ENCODE peak calls at places on chromosomes 6 and 20, in eight cellular contexts. F is psoas muscle, J is aorta, C is spleen, W is esophagus squamous epithelium, X is SJSA1, O is right lobe of liver, U is lower lobe of right lung. A is an unnamed sample. For H3K4me1, the result is how much of the 10 kb centered on the place peaks cover.

GRCh38 chr6:66558189-66558588 is 851.2 kb upstream of the EYS start:
- DNase-seq in W (no peak), C (no peak), U (no peak), X (no peak), O (no peak), J (no peak), F (no peak), A (no peak)

GRCh38 chr20:49870261-49870660 is 45.1 kb downstream of the SPATA2 start:
- DNase-seq in J (no peak), C (peak), U (no peak), O (no peak), X (no peak), F (no peak), W (no peak), A (no peak)

GRCh38 chr6:157455731-157456523 is 74.9 kb downstream of the ZDHHC14 start:
- DNase-seq in X (no peak), C (no peak), J (no peak), O (no peak), F (no peak), U (no peak), W (no peak), A (no peak)

GRCh38 chr20:17809714-17810631 is 110.2 kb downstream of the BANF2 start:
- DNase-seq in U (no peak), F (no peak), X (peak), J (no peak), W (no peak), C (no peak), O (peak), A (no peak)

GRCh38 chr20:51678041-51678697 is 90.0 kb downstream of the ATP9A start:
- DNase-seq in U (no peak), O (no peak), X (no peak), W (no peak), F (no peak), J (no peak), C (no peak), A (no peak)

GRCh38 chr20:38947931-38948362 is 14.2 kb upstream of the DHX35 start:
- DNase-seq in J (no peak), O (no peak), C (no peak), X (no peak), W (no peak), U (no peak), F (no peak), A (no peak)

GRCh38 chr6:156564807-156565149 is 212.4 kb upstream of the ARID1B start:
- DNase-seq in U (no peak), J (no peak), O (no peak), X (no peak), F (no peak), C (no peak), W (no peak), A (no peak)

GRCh38 chr20:258963-259362 is 1.4 kb downstream of the DEFB132 start:
- DNase-seq in C (no peak), O (no peak), U (no peak), W (no peak), J (no peak), X (peak), F (no peak), A (no peak)

GRCh38 chr6:23267651-23268050 is 698.3 kb downstream of the HDGFL1 start:
- DNase-seq in O (no peak), J (no peak), F (no peak), W (no peak), X (no peak), U (no peak), C (no peak), A (no peak)

GRCh38 chr6:79538481-79538971 is 1.3 kb upstream of the LCA5 start:
- DNase-seq in O (no peak), X (peak), U (no peak), W (no peak), C (no peak), F (no peak), J (no peak), A (no peak)

GRCh38 chr6:130981409-130981808 is 81.6 kb downstream of the EPB41L2 start:
- DNase-seq in J (no peak), C (no peak), U (no peak), W (no peak), F (no peak), X (no peak), O (no peak), A (no peak)

GRCh38 chr20:64223526-64224067 is 32.0 kb upstream of the PCMTD2 start:
- DNase-seq in W (no peak), F (no peak), U (no peak), J (no peak), O (no peak), X (no peak), C (no peak), A (no peak)

GRCh38 chr20:64220420-64220819 is 35.1 kb upstream of the PCMTD2 start:
- DNase-seq in U (no peak), J (no peak), O (no peak), W (no peak), X (no peak), F (no peak), C (no peak), A (no peak)

GRCh38 chr20:33013701-33014326 is 6.3 kb downstream of the BPIFB2 start:
- DNase-seq in X (no peak), W (no peak), C (peak), U (no peak), J (no peak), O (no peak), F (no peak), A (no peak)

GRCh38 chr20:33010674-33011449 is 3.4 kb downstream of the BPIFB2 start:
- DNase-seq in X (no peak), J (no peak), W (no peak), C (peak), O (no peak), U (no peak), F (no peak), A (no peak)

GRCh38 chr20:33014336-33015113 is 7.0 kb downstream of the BPIFB2 start:
- DNase-seq in U (no peak), X (no peak), W (no peak), C (peak), J (no peak), O (no peak), F (no peak), A (no peak)

GRCh38 chr20:33010133-33010504 is 2.6 kb downstream of the BPIFB2 start:
- DNase-seq in X (no peak), F (no peak), W (no peak), U (no peak), J (no peak), C (peak), O (no peak), A (no peak)

GRCh38 chr20:33012327-33013189 is 5.1 kb downstream of the BPIFB2 start:
- DNase-seq in F (no peak), U (no peak), W (no peak), X (no peak), C (peak), O (no peak), J (no peak), A (no peak)
- H3K27ac ChIP-seq in F (no peak), U (no peak), W (no peak), X (no peak), C (no peak), O (no peak), J (no peak), A (no peak)

DNA sequence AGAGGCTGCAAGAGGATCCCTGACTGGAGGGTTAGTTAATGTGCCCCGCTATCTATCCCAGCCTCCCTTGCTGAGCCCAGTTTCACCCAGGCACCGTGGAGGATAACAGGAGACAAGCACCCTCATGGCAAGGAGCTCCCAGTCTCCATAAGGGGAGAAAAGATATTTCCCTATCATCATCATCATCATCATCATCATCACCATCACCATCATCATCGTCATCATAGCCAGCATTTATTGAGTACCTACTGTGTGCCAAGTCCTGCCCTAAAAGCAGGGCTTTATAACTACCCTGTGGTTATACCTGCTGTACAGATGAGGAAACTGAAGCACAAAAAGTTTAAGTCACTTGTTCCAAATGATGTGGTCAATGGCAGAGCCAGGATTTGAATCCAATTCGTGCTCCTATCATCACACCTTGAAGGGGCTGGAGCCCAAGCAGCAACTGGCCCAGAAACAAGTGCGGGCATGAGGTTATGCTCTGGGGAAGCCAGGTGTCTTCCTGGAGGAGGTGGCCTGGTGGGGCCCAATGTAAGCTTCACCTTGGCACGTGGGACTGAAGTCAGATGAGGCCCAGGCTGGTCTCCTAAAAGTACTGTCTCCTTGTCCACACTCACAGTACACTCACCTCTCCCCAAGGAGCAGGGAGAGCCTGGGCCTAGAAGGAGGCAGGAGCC is 10.0 kb downstream of the GLP1R start:
- DNase-seq in J (no peak), W (no peak), X (no peak), O (no peak), C (peak), F (no peak), U (no peak), A (no peak)
- H3K4me1 ChIP-seq in J (under half), W (under half), X (under half), O (under half), C (under half), F (under half), U (under half), A (under half)

DNA sequence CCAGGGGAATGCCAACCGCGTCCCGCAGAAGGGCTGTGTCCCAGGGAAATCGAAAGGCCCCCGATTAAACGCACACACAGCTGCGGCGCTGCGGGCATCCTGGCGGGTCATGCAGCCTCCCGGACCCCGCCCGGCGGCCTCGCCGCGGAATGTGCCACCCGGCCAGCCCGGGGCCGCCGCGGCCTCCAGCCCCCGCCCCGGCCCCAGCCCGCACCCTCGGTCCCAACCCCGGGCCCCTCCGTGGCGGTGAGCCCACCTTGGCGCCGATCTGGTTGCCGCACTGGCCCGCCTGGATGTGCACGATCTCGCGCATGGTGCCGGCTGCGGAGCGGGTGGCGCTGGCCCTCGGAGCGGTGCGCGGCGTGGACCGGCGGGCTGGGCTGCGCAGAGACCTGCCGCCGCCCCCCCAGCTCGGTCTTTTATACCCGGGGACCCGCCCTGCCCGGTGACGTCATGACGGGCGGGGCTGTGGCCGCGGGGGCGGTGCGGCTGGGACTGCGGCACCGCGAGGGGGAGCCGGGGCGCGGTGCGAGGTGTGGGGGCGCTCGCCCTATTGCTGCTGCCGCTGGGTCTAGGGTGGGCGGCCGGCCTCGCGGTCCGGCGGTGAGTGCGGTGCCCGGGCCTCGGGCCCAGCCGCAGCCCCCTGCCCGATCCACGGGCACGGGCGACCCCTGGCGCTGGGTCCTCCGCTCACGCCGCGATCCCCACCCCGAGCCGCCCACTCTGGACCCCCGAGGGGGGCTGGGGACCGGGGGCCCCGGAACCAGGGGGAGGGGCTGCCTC is at the start of gene TUBB2A:
- DNase-seq in C (peak), O (peak), J (peak), X (peak), W (peak), U (peak), F (peak), A (no peak)
- H3K4me3 ChIP-seq in C (peak), O (peak), J (peak), X (peak), W (peak), U (peak), F (peak), A (peak)

GRCh38 chr6:52022675-52023074 is 64.7 kb downstream of the PKHD1 start:
- DNase-seq in U (no peak), J (no peak), O (no peak), F (no peak), C (no peak), X (no peak), W (no peak), A (no peak)
- H3K27ac ChIP-seq in U (no peak), J (no peak), O (no peak), F (no peak), C (no peak), X (no peak), W (no peak), A (no peak)

DNA sequence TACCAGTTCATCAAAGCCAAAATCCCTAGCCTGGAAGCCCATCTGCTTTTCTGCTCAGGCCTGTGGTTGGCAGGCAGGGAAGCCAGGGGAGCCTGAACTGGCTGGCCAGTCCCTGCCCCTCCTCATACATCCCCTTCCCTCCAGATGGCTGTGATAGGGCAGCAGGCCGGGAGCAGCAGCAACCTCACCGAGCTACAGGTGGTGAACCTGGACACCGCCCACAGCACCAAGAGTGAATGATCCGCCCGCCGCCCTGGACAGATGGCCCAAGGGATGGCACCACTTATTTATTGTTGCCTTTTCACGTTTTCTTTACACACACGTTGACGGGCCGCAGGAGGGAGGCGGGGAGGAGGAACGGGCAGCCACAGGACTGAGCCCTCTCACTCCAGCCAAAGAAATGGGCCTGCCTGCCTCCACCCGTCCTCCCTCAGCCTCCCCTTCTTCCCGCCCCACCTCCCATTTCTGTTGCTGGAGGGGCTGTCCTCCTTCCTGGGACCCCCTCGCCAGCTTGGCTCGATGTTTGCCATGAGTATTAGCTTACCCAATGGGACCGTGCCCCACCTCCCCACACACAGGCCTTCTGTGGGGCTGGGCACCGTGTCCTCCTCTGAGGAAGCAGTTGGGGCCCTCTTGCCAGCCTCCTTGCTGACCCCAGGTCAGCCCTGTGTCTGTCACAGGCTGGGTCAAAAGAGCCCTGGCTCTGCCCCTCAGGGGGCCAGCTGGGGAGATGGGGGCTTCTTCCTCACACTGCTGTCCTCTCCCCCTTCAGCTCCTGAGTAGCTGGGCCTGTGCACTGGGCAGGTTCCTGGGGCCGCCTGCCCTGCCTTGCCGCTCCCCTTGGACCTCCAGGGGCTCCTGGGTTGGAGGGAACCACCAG is 2.8 kb upstream of the CUL9 start:
- DNase-seq in X (no peak), C (no peak), O (no peak), U (no peak), W (no peak), F (no peak), J (no peak), A (no peak)
- H3K4me1 ChIP-seq in X (under half), C (half or more), O (under half), U (under half), W (under half), F (under half), J (under half), A (under half)

GRCh38 chr6:31173406-31173805 is 2.9 kb upstream of the POU5F1 start:
- DNase-seq in W (no peak), O (no peak), F (no peak), C (no peak), X (no peak), J (no peak), U (no peak), A (no peak)
- H3K4me3 ChIP-seq in W (no peak), O (no peak), F (no peak), C (no peak), X (no peak), J (no peak), U (no peak), A (no peak)

DNA sequence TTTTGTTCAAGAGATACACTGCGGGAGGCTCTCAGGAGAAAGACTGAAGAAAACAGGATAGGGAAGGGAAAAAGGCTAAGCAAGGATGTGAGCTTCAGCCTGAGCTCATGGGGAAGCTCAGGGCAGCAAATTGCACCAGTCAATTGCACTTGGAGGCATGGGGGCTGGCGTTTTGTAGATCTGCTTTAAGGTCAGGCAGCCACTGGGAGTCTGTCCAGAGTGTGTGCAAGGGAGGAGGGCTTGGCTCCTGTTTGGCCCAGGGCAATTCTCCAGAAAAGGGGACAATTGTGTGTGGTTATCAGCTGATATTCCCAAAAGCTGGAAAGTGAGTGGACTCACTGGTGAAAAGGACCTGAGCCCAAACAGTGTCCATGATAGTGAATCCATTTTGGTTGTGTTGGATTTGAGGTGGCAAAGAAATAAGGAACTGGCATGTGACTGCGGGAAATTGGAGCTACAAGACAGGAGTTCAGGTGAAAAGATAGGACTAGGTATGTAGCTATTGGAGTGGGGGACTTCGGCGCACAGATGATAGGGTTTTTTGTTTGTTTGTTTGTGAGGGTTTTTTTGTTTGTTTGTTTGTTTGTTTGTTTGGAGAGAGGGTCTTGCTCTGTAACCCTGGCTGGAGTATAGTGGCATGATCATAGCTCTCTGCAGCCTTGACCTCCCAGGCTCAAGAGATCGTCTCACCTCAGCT is 22.3 kb upstream of the IER3 start:
- DNase-seq in F (no peak), O (peak), J (no peak), X (no peak), U (no peak), W (no peak), C (no peak), A (no peak)
- H3K27ac ChIP-seq in F (no peak), O (peak), J (no peak), X (no peak), U (no peak), W (no peak), C (no peak), A (no peak)

GRCh38 chr20:23047001-23047737 is 2.3 kb downstream of the THBD start:
- DNase-seq in O (no peak), F (no peak), J (no peak), C (no peak), W (no peak), X (no peak), U (no peak), A (no peak)
- H3K4me1 ChIP-seq in O (under half), F (under half), J (under half), C (half or more), W (under half), X (under half), U (under half), A (under half)

GRCh38 chr6:41257369-41258195 is 28.9 kb downstream of the TREM1 start:
- DNase-seq in J (no peak), X (no peak), O (no peak), U (no peak), C (no peak), W (no peak), F (no peak), A (no peak)

GRCh38 chr6:41262401-41262800 is 24.1 kb downstream of the TREM1 start:
- DNase-seq in X (no peak), W (no peak), O (no peak), F (no peak), U (no peak), C (no peak), J (no peak), A (no peak)

GRCh38 chr6:41255638-41256246 is 27.6 kb downstream of the TREML4 start:
- DNase-seq in J (no peak), C (no peak), X (no peak), U (no peak), F (no peak), W (no peak), O (no peak), A (no peak)

GRCh38 chr6:41256383-41256782 is 28.2 kb downstream of the TREML4 start:
- DNase-seq in O (no peak), C (no peak), F (no peak), W (no peak), J (no peak), X (no peak), U (no peak), A (no peak)

DNA sequence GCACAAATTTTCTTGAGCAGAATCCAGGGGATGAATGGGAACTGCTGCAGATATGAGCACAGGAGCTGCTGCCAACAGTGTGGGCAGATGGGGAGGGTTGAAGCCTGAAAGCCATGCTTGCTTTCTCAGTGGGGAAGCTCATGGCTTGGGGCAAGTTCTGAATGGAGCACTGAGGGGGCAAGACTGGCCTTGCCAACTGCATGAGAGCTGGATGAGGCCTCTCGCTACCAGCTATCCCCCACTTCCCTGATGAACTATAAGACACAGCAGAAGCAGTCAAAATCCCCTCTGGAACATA is 28.3 kb downstream of the TREM1 start:
- DNase-seq in O (no peak), U (no peak), W (no peak), X (no peak), C (no peak), F (no peak), J (no peak), A (no peak)
- H3K4me3 ChIP-seq in O (no peak), U (no peak), W (no peak), X (no peak), C (no peak), F (no peak), J (no peak), A (no peak)

A was measured in RWPE2.